ENCODE peak calls at places on chromosomes 5 and 9, in eight cellular contexts. G, B, F, Y, X, S, J and U are unnamed samples.

GRCh38 chr9:92242115-92242778 is 51.2 kb downstream of the IARS1 start:
- DNase-seq in G (peak), B (no peak), F (no peak), Y (no peak), X (peak), S (peak), J (no peak), U (no peak)

GRCh38 chr5:54469655-54470054 is 14.2 kb downstream of the HSPB3 start:
- DNase-seq in G (peak), B (no peak), F (no peak), Y (no peak), X (no peak), S (no peak), J (no peak), U (no peak)

GRCh38 chr9:88932766-88933165 is 58.5 kb upstream of the S1PR3 start:
- DNase-seq in G (no peak), B (no peak), F (no peak), Y (no peak), X (peak), S (no peak), J (no peak), U (no peak)

GRCh38 chr9:110746211-110746930 is 77.8 kb downstream of the MUSK start:
- DNase-seq in G (no peak), B (no peak), F (no peak), Y (no peak), X (no peak), S (no peak), J (no peak), U (no peak)

GRCh38 chr5:32087086-32088082 is 86.7 kb downstream of the GOLPH3 start:
- DNase-seq in G (no peak), B (no peak), F (no peak), Y (no peak), X (no peak), S (no peak), J (no peak), U (no peak)

GRCh38 chr9:106443520-106443919 is 419.4 kb upstream of the ZNF462 start:
- DNase-seq in G (no peak), B (no peak), F (no peak), Y (no peak), X (no peak), S (no peak), J (no peak), U (no peak)

GRCh38 chr9:132147331-132147730 is 14.5 kb upstream of the NTNG2 start:
- DNase-seq in G (no peak), B (peak), F (no peak), Y (no peak), X (no peak), S (no peak), J (no peak), U (no peak)

GRCh38 chr5:123091258-123091987 is 2.4 kb downstream of the PRDM6 start:
- DNase-seq in G (no peak), B (no peak), F (no peak), Y (no peak), X (no peak), S (no peak), J (no peak), U (no peak)

GRCh38 chr9:257957-258356 is 43.3 kb downstream of the DOCK8 start:
- DNase-seq in G (no peak), B (peak), F (no peak), Y (no peak), X (no peak), S (no peak), J (no peak), U (no peak)

GRCh38 chr5:177502886-177503285 is 5.5 kb upstream of the PDLIM7 start:
- DNase-seq in G (no peak), B (no peak), F (no peak), Y (no peak), X (no peak), S (no peak), J (no peak), U (no peak)

GRCh38 chr9:127450170-127450830 is 906 bp downstream of the RPL12 start:
- DNase-seq in G (peak), B (peak), F (no peak), Y (no peak), X (peak), S (peak), J (no peak), U (no peak)

GRCh38 chr5:121681200-121681855 is 170.4 kb upstream of the FTMT start:
- DNase-seq in G (no peak), B (no peak), F (no peak), Y (no peak), X (peak), S (no peak), J (no peak), U (no peak)

GRCh38 chr5:99808657-99809230 is 726.4 kb upstream of the FAM174A start:
- DNase-seq in G (no peak), B (no peak), F (no peak), Y (no peak), X (no peak), S (no peak), J (no peak), U (no peak)

GRCh38 chr5:162684145-162684544 is 616.6 kb downstream of the GABRG2 start:
- DNase-seq in G (no peak), B (no peak), F (no peak), Y (no peak), X (no peak), S (no peak), J (no peak), U (no peak)

GRCh38 chr5:87076931-87077330 is 190.8 kb upstream of the RASA1 start:
- DNase-seq in G (no peak), B (no peak), F (no peak), Y (no peak), X (peak), S (no peak), J (no peak), U (no peak)

GRCh38 chr9:72586388-72587160 is 65.2 kb downstream of the TMC1 start:
- DNase-seq in G (peak), B (peak), F (no peak), Y (no peak), X (peak), S (peak), J (no peak), U (no peak)

GRCh38 chr9:133674091-133674490 is 37.9 kb downstream of the DBH start:
- DNase-seq in G (no peak), B (no peak), F (no peak), Y (no peak), X (no peak), S (no peak), J (no peak), U (no peak)

GRCh38 chr9:91253488-91253887 is 108.2 kb downstream of the AUH start:
- DNase-seq in G (peak), B (no peak), F (no peak), Y (no peak), X (no peak), S (no peak), J (peak), U (no peak)

GRCh38 chr9:109826554-109826953 is 46.6 kb downstream of the PALM2AKAP2 start:
- DNase-seq in G (no peak), B (no peak), F (no peak), Y (no peak), X (no peak), S (no peak), J (no peak), U (no peak)

GRCh38 chr5:34686762-34687268 is 30.7 kb downstream of the RAI14 start:
- DNase-seq in G (peak), B (no peak), F (peak), Y (no peak), X (peak), S (peak), J (peak), U (no peak)

GRCh38 chr5:10297646-10298204 is 10.0 kb downstream of the CMBL start:
- DNase-seq in G (no peak), B (no peak), F (no peak), Y (peak), X (no peak), S (no peak), J (no peak), U (no peak)

GRCh38 chr5:43854697-43855292 is 251.8 kb downstream of the NNT start:
- DNase-seq in G (no peak), B (no peak), F (no peak), Y (no peak), X (no peak), S (peak), J (no peak), U (no peak)

GRCh38 chr9:108761530-108762347 is 94.0 kb downstream of the ACTL7B start:
- DNase-seq in G (peak), B (peak), F (no peak), Y (no peak), X (peak), S (peak), J (peak), U (peak)

GRCh38 chr9:21710792-21711191 is 91.6 kb upstream of the MTAP start:
- DNase-seq in G (peak), B (no peak), F (no peak), Y (no peak), X (no peak), S (no peak), J (no peak), U (no peak)

GRCh38 chr5:73170522-73170921 is 2.5 kb upstream of the TMEM174 start:
- DNase-seq in G (peak), B (peak), F (no peak), Y (no peak), X (peak), S (no peak), J (peak), U (no peak)

GRCh38 chr5:77229887-77230286 is 19.4 kb downstream of the PDE8B start:
- DNase-seq in G (no peak), B (no peak), F (no peak), Y (no peak), X (no peak), S (no peak), J (no peak), U (no peak)

GRCh38 chr5:81132381-81132780 is 100.7 kb upstream of the CKMT2 start:
- DNase-seq in G (no peak), B (no peak), F (no peak), Y (no peak), X (no peak), S (no peak), J (no peak), U (no peak)

GRCh38 chr5:65262094-65262493 is 219.6 kb downstream of the ADAMTS6 start:
- DNase-seq in G (peak), B (no peak), F (no peak), Y (no peak), X (peak), S (no peak), J (no peak), U (no peak)

GRCh38 chr5:36492998-36493655 is 113.3 kb upstream of the SLC1A3 start:
- DNase-seq in G (no peak), B (no peak), F (no peak), Y (no peak), X (peak), S (peak), J (peak), U (no peak)

GRCh38 chr9:126450537-126451205 is 124.0 kb downstream of the MVB12B start:
- DNase-seq in G (peak), B (no peak), F (no peak), Y (peak), X (no peak), S (no peak), J (no peak), U (no peak)

GRCh38 chr5:146007270-146007669 is 70.9 kb downstream of the SH3RF2 start:
- DNase-seq in G (peak), B (peak), F (no peak), Y (no peak), X (peak), S (peak), J (peak), U (no peak)

GRCh38 chr9:92609142-92609500 is 60.8 kb downstream of the IPPK start:
- DNase-seq in G (peak), B (peak), F (no peak), Y (no peak), X (no peak), S (peak), J (no peak), U (peak)

GRCh38 chr9:126097679-126098078 is 228.9 kb upstream of the MVB12B start:
- DNase-seq in G (no peak), B (no peak), F (no peak), Y (no peak), X (no peak), S (no peak), J (no peak), U (no peak)

GRCh38 chr9:108057421-108058136 is 568.0 kb upstream of the KLF4 start:
- DNase-seq in G (peak), B (peak), F (no peak), Y (no peak), X (peak), S (peak), J (no peak), U (no peak)

GRCh38 chr5:37501152-37501551 is 122.0 kb downstream of the WDR70 start:
- DNase-seq in G (peak), B (no peak), F (no peak), Y (no peak), X (no peak), S (no peak), J (no peak), U (no peak)